ENCODE peak calls at places on chromosomes 2 and 18, in five cellular contexts. S is GM04504; F is uterus; K is naive thymus-derived CD8-positive, alpha-beta T cell; E is mucosa of descending colon. N is an unnamed sample.
A peak's percentile ranks its signal among the peaks of the same experiment; 100 is the strongest.

GRCh38 chr2:157785200-157785599 is 90.9 kb downstream of the ACVR1 start:
- DNase-seq in S (no peak), F (no peak), K (no peak), E (peak; percentile 30), N (no peak)

GRCh38 chr2:223952280-223952968 is 4.8 kb upstream of the MRPL44 start:
- DNase-seq in S (no peak), F (no peak), K (no peak), E (no peak), N (no peak)

GRCh38 chr2:203498161-203498560 is 36.9 kb downstream of the RAPH1 start:
- DNase-seq in S (peak; percentile 40), F (no peak), K (no peak), E (no peak), N (peak; percentile 77)

GRCh38 chr2:137173514-137173913 is 408.2 kb downstream of the THSD7B start:
- DNase-seq in S (no peak), F (no peak), K (no peak), E (no peak), N (peak; percentile 40)

GRCh38 chr2:23107341-23107941 is 277.5 kb upstream of the KLHL29 start:
- DNase-seq in S (no peak), F (no peak), K (no peak), E (no peak), N (no peak)

GRCh38 chr2:133362061-133362476 is 206.2 kb downstream of the NCKAP5 start:
- DNase-seq in S (no peak), F (no peak), K (no peak), E (no peak), N (peak; percentile 84)

GRCh38 chr18:75475228-75475627 is 47.7 kb upstream of the SMIM21 start:
- DNase-seq in S (peak; percentile 94), F (no peak), K (no peak), E (no peak), N (peak; percentile 96)

GRCh38 chr2:31231571-31232287 is 2.2 kb upstream of the EHD3 start:
- DNase-seq in S (no peak), F (no peak), K (no peak), E (no peak), N (no peak)

GRCh38 chr18:59877366-59877765 is 22.4 kb upstream of the PMAIP1 start:
- DNase-seq in S (no peak), F (no peak), K (no peak), E (peak; percentile 14), N (peak; percentile 48)

GRCh38 chr18:26164571-26164970 is 30.9 kb downstream of the PSMA8 start:
- DNase-seq in S (no peak), F (no peak), K (no peak), E (no peak), N (no peak)

GRCh38 chr2:237996041-237996593 is 29.3 kb downstream of the UBE2F start:
- DNase-seq in S (peak; percentile 50), F (no peak), K (no peak), E (no peak), N (peak; percentile 87)

GRCh38 chr2:237525559-237526157 is 38.6 kb downstream of the MLPH start:
- DNase-seq in S (no peak), F (no peak), K (no peak), E (no peak), N (no peak)

GRCh38 chr2:239934571-239935171 is 90.5 kb downstream of the NDUFA10 start:
- DNase-seq in S (no peak), F (peak; percentile 49), K (peak; percentile 30), E (peak; percentile 82), N (peak; percentile 35)

GRCh38 chr2:240458900-240459391 is 23.5 kb downstream of the GPC1 start:
- DNase-seq in S (no peak), F (no peak), K (no peak), E (no peak), N (no peak)

GRCh38 chr2:160679686-160680085 is 186.1 kb upstream of the RBMS1 start:
- DNase-seq in S (peak; percentile 55), F (no peak), K (no peak), E (no peak), N (peak; percentile 59)

GRCh38 chr2:196703660-196704209 is 64.2 kb downstream of the CCDC150 start:
- DNase-seq in S (peak; percentile 21), F (no peak), K (no peak), E (no peak), N (peak; percentile 58)